ENCODE peak calls at places on chromosome 16, in eight cellular contexts. One of them, this sample, is unnamed.

GRCh38 chr16:10509534-10510025 is 70.8 kb downstream of the EMP2 start:
- DNase-seq in ELF-1: peak
- DNase-seq in germinal center: peak
- DNase-seq in NCI-H1105 treated with DMSO at 0.1 percent for 48 hours: peak
- DNase-seq in effector memory CD4-positive, alpha-beta T cell: peak
- DNase-seq in mesothelial cell of epicardium: peak
- DNase-seq in A172: peak
- DNase-seq in small intestine: peak
- DNase-seq in this sample: peak

GRCh38 chr16:81779540-81780320 is 639 bp downstream of the PLCG2 start:
- DNase-seq in ELF-1: no peak
- DNase-seq in A172: no peak
- DNase-seq in small intestine: peak
- DNase-seq in NCI-H1105 treated with DMSO at 0.1 percent for 48 hours: no peak
- DNase-seq in germinal center: no peak
- DNase-seq in effector memory CD4-positive, alpha-beta T cell: no peak
- DNase-seq in mesothelial cell of epicardium: no peak
- DNase-seq in this sample: no peak

GRCh38 chr16:66925322-66925840 is at the start of gene RRAD:
- DNase-seq in NCI-H1105 treated with DMSO at 0.1 percent for 48 hours: no peak
- DNase-seq in ELF-1: no peak
- DNase-seq in A172: no peak
- DNase-seq in effector memory CD4-positive, alpha-beta T cell: no peak
- DNase-seq in mesothelial cell of epicardium: no peak
- DNase-seq in small intestine: no peak
- DNase-seq in germinal center: no peak
- DNase-seq in this sample: no peak

GRCh38 chr16:6247771-6248170 is 1084.9 kb upstream of the RBFOX1 start:
- DNase-seq in ELF-1: no peak
- DNase-seq in effector memory CD4-positive, alpha-beta T cell: no peak
- DNase-seq in A172: no peak
- DNase-seq in mesothelial cell of epicardium: no peak
- DNase-seq in small intestine: no peak
- DNase-seq in germinal center: no peak
- DNase-seq in NCI-H1105 treated with DMSO at 0.1 percent for 48 hours: no peak
- DNase-seq in this sample: no peak

GRCh38 chr16:79437764-79438728 is 162.5 kb downstream of the MAF start:
- DNase-seq in NCI-H1105 treated with DMSO at 0.1 percent for 48 hours: no peak
- DNase-seq in mesothelial cell of epicardium: no peak
- DNase-seq in ELF-1: peak
- DNase-seq in germinal center: no peak
- DNase-seq in A172: no peak
- DNase-seq in small intestine: peak
- DNase-seq in effector memory CD4-positive, alpha-beta T cell: no peak
- DNase-seq in this sample: no peak

GRCh38 chr16:55543470-55543869 is 23.0 kb upstream of the CAPNS2 start:
- DNase-seq in small intestine: peak
- DNase-seq in NCI-H1105 treated with DMSO at 0.1 percent for 48 hours: peak
- DNase-seq in mesothelial cell of epicardium: no peak
- DNase-seq in effector memory CD4-positive, alpha-beta T cell: no peak
- DNase-seq in ELF-1: no peak
- DNase-seq in germinal center: no peak
- DNase-seq in A172: peak
- DNase-seq in this sample: no peak

GRCh38 chr16:2773188-2773968 is 3.7 kb downstream of the ELOB start:
- DNase-seq in mesothelial cell of epicardium: no peak
- DNase-seq in NCI-H1105 treated with DMSO at 0.1 percent for 48 hours: no peak
- DNase-seq in effector memory CD4-positive, alpha-beta T cell: no peak
- DNase-seq in small intestine: no peak
- DNase-seq in ELF-1: no peak
- DNase-seq in germinal center: no peak
- DNase-seq in A172: peak
- DNase-seq in this sample: no peak

GRCh38 chr16:35598696-35599332 is 2139.4 kb downstream of the TP53TG3F start:
- DNase-seq in NCI-H1105 treated with DMSO at 0.1 percent for 48 hours: peak
- DNase-seq in A172: no peak
- DNase-seq in mesothelial cell of epicardium: no peak
- DNase-seq in effector memory CD4-positive, alpha-beta T cell: no peak
- DNase-seq in small intestine: peak
- DNase-seq in ELF-1: no peak
- DNase-seq in germinal center: no peak
- DNase-seq in this sample: no peak

GRCh38 chr16:65666132-65666869 is 544.4 kb upstream of the CDH11 start:
- DNase-seq in ELF-1: peak
- DNase-seq in germinal center: no peak
- DNase-seq in small intestine: no peak
- DNase-seq in mesothelial cell of epicardium: no peak
- DNase-seq in effector memory CD4-positive, alpha-beta T cell: no peak
- DNase-seq in A172: peak
- DNase-seq in NCI-H1105 treated with DMSO at 0.1 percent for 48 hours: no peak
- DNase-seq in this sample: no peak

GRCh38 chr16:55605756-55606155 is 39.3 kb downstream of the CAPNS2 start:
- DNase-seq in germinal center: no peak
- DNase-seq in small intestine: no peak
- DNase-seq in A172: no peak
- DNase-seq in mesothelial cell of epicardium: no peak
- DNase-seq in ELF-1: no peak
- DNase-seq in NCI-H1105 treated with DMSO at 0.1 percent for 48 hours: no peak
- DNase-seq in effector memory CD4-positive, alpha-beta T cell: no peak
- DNase-seq in this sample: no peak

GRCh38 chr16:29943846-29944669 is 17.8 kb upstream of the TMEM219 start:
- DNase-seq in small intestine: peak
- DNase-seq in A172: peak
- DNase-seq in ELF-1: peak
- DNase-seq in effector memory CD4-positive, alpha-beta T cell: no peak
- DNase-seq in mesothelial cell of epicardium: no peak
- DNase-seq in germinal center: no peak
- DNase-seq in NCI-H1105 treated with DMSO at 0.1 percent for 48 hours: peak
- DNase-seq in this sample: no peak

GRCh38 chr16:28478511-28479180 is 6.5 kb upstream of the NPIPB7 start:
- DNase-seq in small intestine: no peak
- DNase-seq in NCI-H1105 treated with DMSO at 0.1 percent for 48 hours: no peak
- DNase-seq in ELF-1: no peak
- DNase-seq in effector memory CD4-positive, alpha-beta T cell: no peak
- DNase-seq in mesothelial cell of epicardium: no peak
- DNase-seq in A172: no peak
- DNase-seq in germinal center: no peak
- DNase-seq in this sample: no peak

GRCh38 chr16:19716183-19716582 is 1.8 kb downstream of the KNOP1 start:
- DNase-seq in A172: no peak
- DNase-seq in effector memory CD4-positive, alpha-beta T cell: no peak
- DNase-seq in small intestine: peak
- DNase-seq in ELF-1: no peak
- DNase-seq in NCI-H1105 treated with DMSO at 0.1 percent for 48 hours: no peak
- DNase-seq in mesothelial cell of epicardium: no peak
- DNase-seq in germinal center: no peak
- DNase-seq in this sample: no peak

GRCh38 chr16:53519417-53520091 is 16.5 kb upstream of the AKTIP start:
- DNase-seq in mesothelial cell of epicardium: no peak
- DNase-seq in A172: no peak
- DNase-seq in germinal center: no peak
- DNase-seq in effector memory CD4-positive, alpha-beta T cell: no peak
- DNase-seq in NCI-H1105 treated with DMSO at 0.1 percent for 48 hours: no peak
- DNase-seq in small intestine: no peak
- DNase-seq in ELF-1: no peak
- DNase-seq in this sample: no peak

GRCh38 chr16:12145918-12146317 is 169.4 kb downstream of the SNX29 start:
- DNase-seq in small intestine: no peak
- DNase-seq in A172: no peak
- DNase-seq in effector memory CD4-positive, alpha-beta T cell: no peak
- DNase-seq in mesothelial cell of epicardium: no peak
- DNase-seq in germinal center: no peak
- DNase-seq in ELF-1: no peak
- DNase-seq in NCI-H1105 treated with DMSO at 0.1 percent for 48 hours: no peak
- DNase-seq in this sample: no peak

GRCh38 chr16:87582221-87582965 is 19.9 kb upstream of the JPH3 start:
- DNase-seq in small intestine: no peak
- DNase-seq in germinal center: no peak
- DNase-seq in NCI-H1105 treated with DMSO at 0.1 percent for 48 hours: no peak
- DNase-seq in A172: peak
- DNase-seq in effector memory CD4-positive, alpha-beta T cell: no peak
- DNase-seq in ELF-1: peak
- DNase-seq in mesothelial cell of epicardium: no peak
- DNase-seq in this sample: no peak